ENCODE peak calls at places on chromosomes 6 and 20, in ten cellular contexts. P, V, S, J, T, W, L, X, A and H are unnamed samples.

GRCh38 chr6:142300758-142301251 is 1.0 kb upstream of the ADGRG6 start:
- DNase-seq in V (no peak), L (no peak), A (peak), P (no peak), W (peak), S (peak), T (peak), J (peak), X (no peak), H (peak)

GRCh38 chr20:44324343-44324742 is 12.5 kb upstream of the R3HDML start:
- DNase-seq in T (peak), P (no peak), W (peak), A (no peak), X (no peak), J (no peak), S (no peak), V (no peak), L (no peak), H (peak)

GRCh38 chr20:9241232-9241692 is 172.4 kb downstream of the PLCB4 start:
- DNase-seq in S (no peak), T (no peak), X (no peak), J (no peak), L (no peak), P (no peak), A (no peak), V (peak), W (peak), H (peak)

GRCh38 chr20:61865353-61865752 is 200.3 kb downstream of the TAF4 start:
- DNase-seq in J (no peak), V (no peak), X (no peak), S (no peak), P (no peak), A (no peak), T (no peak), W (no peak), L (no peak), H (no peak)

GRCh38 chr20:47805951-47806350 is 20.7 kb upstream of the SULF2 start:
- DNase-seq in J (no peak), X (no peak), S (no peak), V (no peak), P (no peak), T (no peak), L (no peak), A (no peak), W (no peak), H (no peak)

GRCh38 chr20:43191946-43192847 is 2.5 kb upstream of the PTPRT start:
- DNase-seq in V (no peak), W (no peak), A (no peak), P (peak), X (no peak), S (no peak), L (peak), T (peak), J (no peak), H (peak)

GRCh38 chr6:192313-192664 is 100.0 kb upstream of the DUSP22 start:
- DNase-seq in L (no peak), V (no peak), P (no peak), J (no peak), T (no peak), A (no peak), X (no peak), S (no peak), W (no peak), H (no peak)

GRCh38 chr6:150191809-150192208 is 49.0 kb downstream of the PPP1R14C start:
- DNase-seq in X (no peak), W (no peak), J (no peak), A (no peak), T (no peak), V (no peak), S (no peak), L (no peak), P (no peak), H (peak)

GRCh38 chr6:155245193-155245592 is 18.6 kb upstream of the CLDN20 start:
- DNase-seq in A (no peak), V (no peak), J (no peak), L (no peak), W (no peak), P (no peak), S (no peak), T (no peak), X (no peak), H (no peak)

GRCh38 chr6:11770546-11771466 is 7.8 kb downstream of the ADTRP start:
- DNase-seq in X (peak), L (peak), V (peak), P (no peak), W (peak), J (peak), T (peak), A (peak), S (peak), H (peak)

GRCh38 chr6:30769088-30769852 is 24.9 kb upstream of the IER3 start:
- DNase-seq in J (no peak), S (no peak), V (peak), X (peak), W (peak), A (peak), L (peak), P (no peak), T (peak), H (peak)

GRCh38 chr20:46552460-46553420 is 2.3 kb upstream of the OCSTAMP start:
- DNase-seq in V (no peak), L (peak), S (no peak), W (no peak), T (no peak), P (no peak), A (no peak), J (no peak), X (no peak), H (no peak)

GRCh38 chr20:64084209-64085152 is at the start of gene LKAAEAR1:
- DNase-seq in W (no peak), T (peak), X (no peak), V (no peak), A (no peak), P (no peak), J (no peak), S (no peak), L (no peak), H (no peak)

GRCh38 chr20:64081620-64081964 is 1.7 kb downstream of the OPRL1 start:
- DNase-seq in W (no peak), J (no peak), P (no peak), X (no peak), A (no peak), V (no peak), T (no peak), S (no peak), L (no peak), H (no peak)

GRCh38 chr20:64082126-64082638 is 2.0 kb downstream of the LKAAEAR1 start:
- DNase-seq in L (peak), X (no peak), A (no peak), T (peak), P (no peak), W (no peak), V (no peak), J (no peak), S (no peak), H (no peak)

GRCh38 chr20:64082821-64083379 is 1.3 kb downstream of the LKAAEAR1 start:
- DNase-seq in X (no peak), J (no peak), S (no peak), P (no peak), V (no peak), A (no peak), L (no peak), T (no peak), W (no peak), H (no peak)

GRCh38 chr20:64083380-64084208 is 604 bp downstream of the LKAAEAR1 start:
- DNase-seq in A (peak), S (no peak), W (peak), J (no peak), X (no peak), L (peak), T (peak), V (no peak), P (peak), H (peak)
- TF ChIP-seq CTCF in A (peak), S (no peak), W (peak), J (peak), X (peak), L (peak), T (peak), V (peak), P (peak), H (peak)

DNA sequence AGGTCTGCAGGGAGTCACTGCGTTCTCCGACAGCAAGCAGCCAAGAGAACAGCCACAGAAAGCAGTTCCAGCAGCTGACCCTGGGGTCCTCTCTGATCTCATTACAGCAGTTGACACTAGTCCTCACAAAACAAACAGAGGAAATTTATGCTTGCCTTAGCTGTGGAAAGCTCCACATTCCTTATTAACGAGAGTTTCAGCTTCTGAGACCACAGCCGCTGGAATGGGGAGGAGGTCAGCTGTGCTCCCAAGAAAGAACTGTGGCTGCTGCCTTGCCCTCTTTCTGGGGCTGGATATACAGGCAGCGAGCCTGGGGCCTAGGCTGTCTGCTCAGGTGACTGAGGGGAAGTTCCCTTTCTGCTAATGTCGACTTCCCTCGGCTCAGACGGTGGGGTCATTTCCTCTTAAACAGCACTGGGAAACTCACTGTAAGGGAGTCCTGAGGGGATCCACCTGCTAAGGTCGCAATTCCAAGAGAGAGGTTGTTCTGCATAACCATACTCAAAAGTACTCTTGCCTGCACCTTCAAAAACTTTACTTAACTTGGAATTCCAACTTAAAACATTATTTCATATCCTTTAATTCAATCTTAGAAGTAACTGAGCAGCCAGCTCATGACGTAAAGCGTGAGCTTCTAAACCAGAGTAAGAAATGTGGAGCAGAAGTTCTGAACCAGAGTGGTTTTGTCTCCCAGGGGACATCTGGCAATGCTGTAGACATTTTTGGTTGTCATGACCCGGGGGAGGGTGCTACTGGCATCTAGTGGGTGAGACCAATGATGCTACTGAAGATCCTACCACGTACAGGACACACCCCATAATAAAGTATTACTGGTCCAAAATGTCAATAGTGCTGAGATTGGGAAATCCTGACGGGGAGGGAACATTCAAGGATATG is 80.3 kb downstream of the BACH2 start:
- DNase-seq in L (peak), W (peak), T (peak), J (peak), A (peak), V (peak), S (no peak), P (peak), X (no peak), H (peak)
- TF ChIP-seq CTCF in L (no peak), W (no peak), T (no peak), J (no peak), A (no peak), V (no peak), S (no peak), P (no peak), X (no peak), H (no peak)

GRCh38 chr6:164109770-164110140 is 695.2 kb downstream of the QKI start:
- DNase-seq in S (no peak), J (peak), P (peak), W (no peak), V (no peak), A (no peak), T (no peak), X (no peak), L (peak), H (peak)
- TF ChIP-seq CTCF in S (no peak), J (peak), P (peak), W (peak), V (peak), A (peak), T (peak), X (no peak), L (peak), H (peak)

DNA sequence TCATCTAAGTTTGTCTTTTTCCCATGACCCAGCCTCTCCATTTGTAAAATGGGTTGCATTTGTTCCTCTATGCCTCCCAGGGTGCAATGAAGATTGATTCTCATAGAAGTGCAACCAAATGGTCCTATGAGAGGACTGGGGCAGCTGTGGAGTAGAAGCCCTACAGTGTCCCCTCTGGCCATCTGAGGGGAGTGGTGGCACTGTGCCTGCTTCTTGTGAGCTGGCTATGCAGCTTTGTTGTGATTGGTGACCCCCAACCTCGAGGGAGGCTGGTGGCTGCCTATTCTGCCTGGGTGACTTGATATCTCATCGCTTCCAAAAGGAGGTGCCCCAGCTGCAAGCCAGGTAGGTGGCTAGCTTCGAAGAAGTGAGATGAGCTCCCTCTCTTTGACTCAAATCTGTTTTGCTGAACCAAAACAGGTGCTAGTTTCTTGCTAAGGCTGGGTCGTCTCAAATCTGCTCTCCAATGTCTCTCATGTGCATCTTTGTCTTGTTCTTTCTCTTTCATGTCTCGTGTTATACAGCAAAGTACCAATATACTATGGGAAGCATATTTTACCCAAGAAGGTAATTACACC is 33.9 kb downstream of the TXLNB start:
- DNase-seq in P (no peak), L (no peak), W (no peak), J (no peak), X (no peak), A (no peak), T (peak), V (no peak), S (no peak), H (no peak)
- TF ChIP-seq CTCF in P (no peak), L (no peak), W (no peak), J (no peak), X (no peak), A (no peak), T (peak), V (no peak), S (no peak), H (no peak)

GRCh38 chr20:32878820-32879219 is 20.1 kb downstream of the EFCAB8 start:
- DNase-seq in W (no peak), X (no peak), J (no peak), L (no peak), T (no peak), V (no peak), P (no peak), S (no peak), A (no peak), H (no peak)
- TF ChIP-seq CTCF in W (no peak), X (no peak), J (no peak), L (no peak), T (no peak), V (no peak), P (no peak), S (no peak), A (no peak), H (no peak)

GRCh38 chr20:20594171-20594530 is 118.3 kb downstream of the RALGAPA2 start:
- DNase-seq in J (peak), P (no peak), T (peak), L (peak), V (no peak), A (no peak), W (peak), S (no peak), X (no peak), H (peak)
- TF ChIP-seq CTCF in J (no peak), P (no peak), T (peak), L (no peak), V (no peak), A (no peak), W (peak), S (no peak), X (peak), H (peak)

GRCh38 chr20:24705486-24705885 is 236.1 kb downstream of the SYNDIG1 start:
- DNase-seq in A (no peak), T (no peak), V (no peak), X (no peak), J (no peak), L (no peak), S (no peak), W (no peak), P (no peak), H (no peak)
- TF ChIP-seq CTCF in A (no peak), T (no peak), V (no peak), X (no peak), J (no peak), L (peak), S (no peak), W (no peak), P (no peak), H (no peak)